ENCODE peak calls at places on chromosomes 6 and 20, in five cellular contexts. G is HepG2, R is fibroblast of lung, Z is endothelial cell of umbilical vein, J is PC-3. B is an unnamed sample. For H3K79me2, the result is how much of the 10 kb centered on the place peaks cover.

GRCh38 chr20:2745936-2746635 is 53.5 kb downstream of the EBF4 start:
- DNase-seq in R (no peak), J (no peak), G (no peak), Z (no peak), B (no peak)

GRCh38 chr20:46683939-46684750 is 5.1 kb downstream of the TP53RK start:
- DNase-seq in G (no peak), R (peak), Z (peak), J (no peak), B (peak)

GRCh38 chr20:17610566-17611289 is 40.9 kb downstream of the DSTN start:
- DNase-seq in Z (peak), R (no peak), G (no peak), J (no peak), B (peak)

GRCh38 chr20:43590036-43590391 is 723 bp upstream of the IFT52 start:
- DNase-seq in J (no peak), Z (no peak), R (no peak), G (peak), B (peak)

GRCh38 chr20:62065669-62066338 is at the start of gene TAF4:
- DNase-seq in J (peak), R (peak), G (peak), Z (peak), B (peak)

GRCh38 chr6:30042476-30042875 is 18.6 kb upstream of the POLR1H start:
- DNase-seq in Z (no peak), R (no peak), J (no peak), G (no peak), B (no peak)

GRCh38 chr6:53615633-53616449 is 49.7 kb downstream of the KLHL31 start:
- DNase-seq in G (peak), J (peak), R (peak), Z (no peak), B (peak)

GRCh38 chr6:105507811-105508210 is 104.9 kb upstream of the PREP start:
- DNase-seq in J (no peak), G (no peak), Z (no peak), R (no peak), B (no peak)

GRCh38 chr6:89667872-89668556 is 29.5 kb upstream of the LYRM2 start:
- DNase-seq in J (no peak), G (no peak), R (peak), Z (peak), B (peak)

GRCh38 chr6:126786262-126786661 is 332.2 kb upstream of the RSPO3 start:
- DNase-seq in R (peak), G (no peak), J (peak), Z (no peak), B (no peak)

GRCh38 chr20:13262701-13263335 is 41.7 kb downstream of the ISM1 start:
- DNase-seq in Z (no peak), R (peak), G (no peak), J (peak), B (no peak)

GRCh38 chr6:139186242-139186641 is 51.4 kb downstream of the HECA start:
- DNase-seq in J (no peak), R (no peak), Z (no peak), G (no peak), B (no peak)

GRCh38 chr6:3759656-3760245 is 8.2 kb upstream of the PXDC1 start:
- DNase-seq in Z (no peak), G (peak), J (no peak), R (peak), B (no peak)

GRCh38 chr20:46063151-46063550 is 26.6 kb downstream of the NCOA5 start:
- DNase-seq in J (no peak), Z (no peak), G (no peak), R (no peak), B (no peak)

GRCh38 chr6:152261179-152261578 is 376.0 kb downstream of the SYNE1 start:
- DNase-seq in J (no peak), R (no peak), G (no peak), Z (no peak), B (no peak)

GRCh38 chr6:357261-357790 is 34.2 kb upstream of the IRF4 start:
- DNase-seq in J (no peak), R (no peak), Z (no peak), G (no peak), B (no peak)
- H2AFZ ChIP-seq in J (no peak), R (no peak), Z (no peak), G (no peak), B (no peak)

DNA sequence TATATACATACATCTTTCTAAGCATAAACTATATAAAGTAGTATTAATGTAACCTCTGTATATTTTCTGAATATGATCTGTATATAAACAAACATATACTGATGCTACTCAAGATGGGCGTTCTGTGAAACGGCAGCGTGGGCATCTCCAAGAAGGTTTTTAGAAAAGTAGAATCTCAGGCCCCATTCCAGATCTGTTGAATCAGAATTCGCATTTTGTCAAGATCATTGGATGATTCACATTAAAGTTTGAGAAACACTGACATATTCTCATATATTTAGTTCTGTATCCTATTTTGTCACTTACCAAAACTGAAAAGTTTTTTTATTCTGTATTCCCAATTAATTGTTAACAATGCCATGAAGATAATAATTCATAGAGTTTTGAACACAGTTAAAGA is 5.5 kb downstream of the C6orf141 start:
- DNase-seq in Z (no peak), R (no peak), G (no peak), J (peak), B (no peak)
- H3K79me2 ChIP-seq in Z (under half), R (under half), G (under half), J (half or more), B (under half)

DNA sequence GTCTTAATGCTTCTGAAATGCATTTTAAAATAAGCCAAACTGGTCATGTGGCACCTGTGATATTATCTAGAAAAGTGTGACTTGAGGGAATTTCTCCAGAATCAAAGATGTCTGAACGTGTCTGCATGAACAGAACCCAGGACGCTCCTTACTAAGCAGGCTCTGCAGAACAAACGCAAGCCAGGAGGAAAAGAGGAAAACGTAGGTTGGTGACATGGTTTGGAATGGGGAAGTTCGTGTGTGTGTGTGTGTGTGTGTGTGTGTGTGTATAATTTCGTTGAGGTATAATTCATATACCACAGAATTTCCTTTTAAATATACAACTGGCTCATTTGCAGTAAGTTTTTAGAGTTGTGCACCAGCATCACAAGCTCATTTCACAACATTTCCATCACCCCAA is 200.5 kb upstream of the FOXQ1 start:
- DNase-seq in R (no peak), Z (no peak), J (no peak), G (no peak), B (no peak)
- H2AFZ ChIP-seq in R (no peak), Z (no peak), J (no peak), G (no peak), B (no peak)

DNA sequence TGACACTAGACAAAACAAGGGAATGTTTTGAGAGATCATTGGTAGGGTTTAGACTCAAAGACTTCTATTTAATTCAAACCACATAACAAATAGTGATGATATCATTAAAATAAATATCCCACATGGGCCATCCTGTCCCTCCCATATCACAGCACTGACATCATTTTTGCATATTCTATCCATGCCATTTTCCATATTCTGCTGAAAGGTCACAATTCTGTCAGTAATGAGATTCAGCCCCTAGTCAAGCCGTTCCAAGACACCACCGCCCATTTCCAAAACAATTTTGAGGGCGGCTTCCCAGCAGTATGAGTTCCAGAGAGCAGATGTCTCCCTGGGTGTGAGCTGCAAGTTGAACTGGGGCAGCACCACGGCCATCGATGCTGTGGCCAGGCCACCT is 65.2 kb upstream of the PLEKHG1 start:
- DNase-seq in R (no peak), G (no peak), J (no peak), Z (no peak), B (no peak)
- H3K79me2 ChIP-seq in R (under half), G (under half), J (under half), Z (under half), B (under half)

GRCh38 chr20:36150847-36151539 is 3.5 kb upstream of the EPB41L1 start:
- DNase-seq in Z (no peak), J (no peak), R (no peak), G (peak), B (no peak)

GRCh38 chr20:36149012-36149411 is 5.5 kb upstream of the EPB41L1 start:
- DNase-seq in Z (no peak), J (no peak), R (no peak), G (no peak), B (no peak)

GRCh38 chr20:36149469-36149868 is 5.1 kb upstream of the EPB41L1 start:
- DNase-seq in Z (no peak), R (no peak), J (no peak), G (no peak), B (no peak)

GRCh38 chr20:36152266-36152665 is 2.3 kb upstream of the EPB41L1 start:
- DNase-seq in Z (no peak), R (no peak), J (no peak), G (no peak), B (no peak)

GRCh38 chr20:36150489-36150846 is 4.1 kb upstream of the EPB41L1 start:
- DNase-seq in R (no peak), J (no peak), G (no peak), Z (no peak), B (no peak)
- H2AFZ ChIP-seq in R (no peak), J (no peak), G (no peak), Z (no peak), B (no peak)

DNA sequence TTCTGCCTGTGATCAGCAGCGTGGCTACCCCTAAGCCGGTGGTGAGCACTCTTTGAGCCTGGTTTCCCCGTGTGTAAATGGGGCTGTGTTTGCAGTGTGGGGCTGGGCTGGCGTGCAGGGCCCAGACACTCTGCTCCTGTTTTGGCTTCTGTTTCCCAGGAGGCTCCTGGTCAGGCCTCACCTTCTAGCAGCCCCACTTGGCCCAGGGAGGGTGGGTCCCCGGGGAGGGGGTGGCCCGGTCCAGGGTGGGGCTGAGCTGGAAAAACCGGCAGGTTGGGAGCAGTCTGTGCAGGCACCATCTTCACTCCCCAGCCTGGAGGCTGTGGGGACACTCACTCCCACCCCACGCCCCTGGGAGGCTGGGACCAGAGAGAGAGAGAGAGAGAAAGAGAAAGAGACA is 25.3 kb downstream of the CEBPB start:
- DNase-seq in Z (no peak), G (no peak), J (no peak), R (no peak), B (no peak)
- H3K79me2 ChIP-seq in Z (under half), G (under half), J (under half), R (under half), B (under half)

GRCh38 chr6:57261896-57262295 is 39.8 kb upstream of the RAB23 start:
- DNase-seq in R (no peak), Z (no peak), G (no peak), J (no peak), B (no peak)
- H2AFZ ChIP-seq in R (no peak), Z (no peak), G (no peak), J (no peak), B (peak)

DNA sequence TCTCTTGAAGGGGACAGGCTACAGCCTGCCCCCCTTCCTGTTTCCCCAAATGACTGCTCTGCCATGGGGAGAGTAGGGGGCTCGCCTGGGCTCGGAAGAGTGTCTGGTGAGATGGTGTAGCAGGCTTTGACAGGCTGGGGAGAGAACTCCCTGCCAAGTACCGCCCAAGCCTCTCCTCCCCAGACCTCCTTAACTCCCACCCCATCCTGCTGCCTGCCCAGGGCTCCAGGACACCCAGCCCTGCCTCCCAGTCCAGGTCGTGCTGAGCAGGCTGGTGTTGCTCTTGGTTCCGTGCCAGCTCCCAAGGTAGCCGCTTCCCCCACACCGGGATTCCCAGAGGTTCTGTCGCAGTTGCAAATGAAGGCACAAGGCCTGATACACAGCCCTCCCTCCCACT is 9.9 kb downstream of the VEGFA start:
- DNase-seq in G (no peak), J (no peak), Z (no peak), R (peak), B (no peak)
- H3K79me2 ChIP-seq in G (under half), J (half or more), Z (under half), R (half or more), B (under half)

GRCh38 chr20:32456869-32457421 is 98.8 kb downstream of the ASXL1 start:
- DNase-seq in G (no peak), J (peak), R (no peak), Z (no peak), B (peak)
- H2AFZ ChIP-seq in G (no peak), J (peak), R (no peak), Z (no peak), B (peak)

DNA sequence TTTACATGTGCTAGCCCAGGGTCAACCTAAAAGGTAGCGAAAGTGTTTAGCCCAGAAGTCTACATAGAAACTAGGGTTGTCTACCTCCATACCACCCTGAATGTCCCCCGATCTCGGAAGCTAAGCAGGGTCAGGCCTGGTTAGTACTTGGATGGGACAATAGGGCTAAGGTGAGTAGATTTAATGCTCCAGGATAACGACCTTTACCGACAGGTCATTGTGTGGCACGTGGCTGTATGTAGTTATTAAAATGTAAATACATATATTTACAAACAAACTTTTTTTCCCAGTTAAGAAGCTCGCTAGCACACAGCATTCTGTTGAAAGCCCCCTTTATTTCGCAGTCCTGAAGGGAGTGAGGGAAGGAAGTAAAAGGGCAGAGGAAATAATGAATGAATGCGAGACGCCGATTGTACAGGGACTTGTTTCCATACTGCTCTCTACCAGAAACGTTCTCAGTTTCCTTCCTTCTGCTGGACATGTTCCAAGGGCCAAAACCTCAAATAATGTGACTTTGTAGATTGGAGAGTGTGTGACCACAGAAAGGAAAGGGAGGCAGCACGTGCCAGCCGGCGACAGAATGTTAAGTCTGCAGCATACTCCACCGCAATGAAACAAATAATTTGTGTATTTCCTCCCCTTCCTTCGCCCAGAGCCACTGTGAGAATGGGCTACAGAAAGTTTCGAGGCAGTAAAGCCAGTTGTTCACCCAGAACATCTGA is 603 bp downstream of the ADAT2 start:
- DNase-seq in R (peak), G (peak), J (peak), Z (peak), B (peak)
- H3K79me2 ChIP-seq in R (under half), G (half or more), J (half or more), Z (under half), B (under half)